ENCODE peak calls at places on chromosome 10, in five cellular contexts. One of them, this sample, is unnamed.

GRCh38 chr10:97795886-97796285 is 24.1 kb upstream of the SFRP5 start:
- DNase-seq in ovary: no peak
- DNase-seq in SK-N-SH: no peak
- DNase-seq in tibial nerve: no peak
- DNase-seq in H1: no peak
- DNase-seq in this sample: no peak

GRCh38 chr10:79492256-79492655 is 20.1 kb upstream of the EIF5AL1 start:
- DNase-seq in SK-N-SH: no peak
- DNase-seq in H1: peak; percentile 33
- DNase-seq in tibial nerve: no peak
- DNase-seq in ovary: no peak
- DNase-seq in this sample: no peak

GRCh38 chr10:55400075-55400474 is 599.0 kb upstream of the PCDH15 start:
- DNase-seq in tibial nerve: no peak
- DNase-seq in ovary: no peak
- DNase-seq in SK-N-SH: no peak
- DNase-seq in H1: no peak
- DNase-seq in this sample: no peak

GRCh38 chr10:116768786-116769185 is 26.4 kb upstream of the HSPA12A start:
- DNase-seq in SK-N-SH: no peak
- DNase-seq in ovary: no peak
- DNase-seq in H1: no peak
- DNase-seq in tibial nerve: no peak
- DNase-seq in this sample: no peak

GRCh38 chr10:88038268-88038667 is 174.8 kb downstream of the PTEN start:
- DNase-seq in SK-N-SH: no peak
- DNase-seq in tibial nerve: no peak
- DNase-seq in ovary: no peak
- DNase-seq in H1: no peak
- DNase-seq in this sample: no peak

GRCh38 chr10:24382979-24383663 is 174.2 kb downstream of the KIAA1217 start:
- DNase-seq in ovary: no peak
- DNase-seq in H1: no peak
- DNase-seq in SK-N-SH: no peak
- DNase-seq in tibial nerve: no peak
- DNase-seq in this sample: no peak

GRCh38 chr10:128579280-128579679 is 453.1 kb upstream of the MKI67 start:
- DNase-seq in ovary: no peak
- DNase-seq in SK-N-SH: no peak
- DNase-seq in H1: no peak
- DNase-seq in tibial nerve: no peak
- DNase-seq in this sample: no peak

GRCh38 chr10:3780766-3781457 is 4.1 kb downstream of the KLF6 start:
- DNase-seq in tibial nerve: no peak
- DNase-seq in ovary: no peak
- DNase-seq in SK-N-SH: no peak
- DNase-seq in H1: no peak
- DNase-seq in this sample: no peak

GRCh38 chr10:124025638-124026336 is 67.6 kb downstream of the CHST15 start:
- DNase-seq in SK-N-SH: peak; percentile 53
- DNase-seq in tibial nerve: no peak
- DNase-seq in H1: no peak
- DNase-seq in ovary: no peak
- DNase-seq in this sample: no peak

GRCh38 chr10:103823706-103824272 is 31.6 kb downstream of the SH3PXD2A start:
- DNase-seq in ovary: no peak
- DNase-seq in SK-N-SH: no peak
- DNase-seq in H1: no peak
- DNase-seq in tibial nerve: no peak
- DNase-seq in this sample: no peak

GRCh38 chr10:101612872-101613271 is 24.8 kb downstream of the DPCD start:
- DNase-seq in tibial nerve: no peak
- DNase-seq in ovary: peak; percentile 29
- DNase-seq in SK-N-SH: no peak
- DNase-seq in H1: no peak
- DNase-seq in this sample: no peak

GRCh38 chr10:119715628-119716505 is 10.0 kb upstream of the INPP5F start:
- DNase-seq in H1: no peak
- DNase-seq in tibial nerve: no peak
- DNase-seq in ovary: no peak
- DNase-seq in SK-N-SH: peak; percentile 26
- DNase-seq in this sample: no peak

GRCh38 chr10:103493362-103493871 is at the start of gene NEURL1:
- DNase-seq in H1: peak; percentile 73
- DNase-seq in tibial nerve: no peak
- DNase-seq in ovary: peak; percentile 67
- DNase-seq in SK-N-SH: peak; percentile 85
- DNase-seq in this sample: no peak

GRCh38 chr10:62390497-62391176 is 16.5 kb downstream of the ZNF365 start:
- DNase-seq in H1: no peak
- DNase-seq in tibial nerve: no peak
- DNase-seq in SK-N-SH: no peak
- DNase-seq in ovary: no peak
- DNase-seq in this sample: no peak

GRCh38 chr10:70575874-70576802 is 26.4 kb downstream of the PRF1 start:
- DNase-seq in tibial nerve: peak; percentile 30
- DNase-seq in SK-N-SH: peak; percentile 78
- DNase-seq in ovary: no peak
- DNase-seq in H1: no peak
- DNase-seq in this sample: no peak

GRCh38 chr10:88218362-88218761 is 354.9 kb downstream of the PTEN start:
- DNase-seq in H1: no peak
- DNase-seq in tibial nerve: no peak
- DNase-seq in ovary: no peak
- DNase-seq in SK-N-SH: no peak
- DNase-seq in this sample: no peak

GRCh38 chr10:119267384-119267783 is 60.0 kb downstream of the GRK5 start:
- DNase-seq in ovary: no peak
- DNase-seq in tibial nerve: no peak
- DNase-seq in H1: no peak
- DNase-seq in SK-N-SH: no peak
- DNase-seq in this sample: no peak

GRCh38 chr10:44980309-44981171 is 1.9 kb upstream of the DEPP1 start:
- DNase-seq in tibial nerve: no peak
- DNase-seq in SK-N-SH: no peak
- DNase-seq in ovary: peak; percentile 40
- DNase-seq in H1: no peak
- DNase-seq in this sample: no peak

GRCh38 chr10:128572696-128573095 is 446.5 kb upstream of the MKI67 start:
- DNase-seq in H1: no peak
- DNase-seq in tibial nerve: no peak
- DNase-seq in ovary: no peak
- DNase-seq in SK-N-SH: no peak
- DNase-seq in this sample: peak; percentile 92

GRCh38 chr10:87845624-87846377 is 17.5 kb downstream of the KLLN start:
- DNase-seq in SK-N-SH: no peak
- DNase-seq in tibial nerve: no peak
- DNase-seq in ovary: no peak
- DNase-seq in H1: no peak
- DNase-seq in this sample: no peak

GRCh38 chr10:29067161-29067560 is 221.7 kb upstream of the LYZL1 start:
- DNase-seq in H1: no peak
- DNase-seq in ovary: no peak
- DNase-seq in tibial nerve: no peak
- DNase-seq in SK-N-SH: no peak
- DNase-seq in this sample: no peak

GRCh38 chr10:122473116-122473515 is 11.8 kb downstream of the HTRA1 start:
- DNase-seq in tibial nerve: no peak
- DNase-seq in SK-N-SH: no peak
- DNase-seq in H1: no peak
- DNase-seq in ovary: no peak
- DNase-seq in this sample: no peak

GRCh38 chr10:24444337-24444736 is 235.4 kb downstream of the KIAA1217 start:
- DNase-seq in H1: no peak
- DNase-seq in ovary: no peak
- DNase-seq in tibial nerve: no peak
- DNase-seq in SK-N-SH: no peak
- DNase-seq in this sample: no peak

GRCh38 chr10:8361510-8361844 is 307.0 kb downstream of the GATA3 start:
- DNase-seq in tibial nerve: no peak
- DNase-seq in H1: no peak
- DNase-seq in ovary: no peak
- DNase-seq in SK-N-SH: no peak
- DNase-seq in this sample: no peak

GRCh38 chr10:70380350-70381135 is 1.9 kb downstream of the LRRC20 start:
- DNase-seq in H1: no peak
- DNase-seq in ovary: no peak
- DNase-seq in SK-N-SH: no peak
- DNase-seq in tibial nerve: no peak
- DNase-seq in this sample: no peak

GRCh38 chr10:63429280-63429679 is 36.5 kb downstream of the JMJD1C start:
- DNase-seq in SK-N-SH: no peak
- DNase-seq in tibial nerve: no peak
- DNase-seq in ovary: no peak
- DNase-seq in H1: no peak
- DNase-seq in this sample: no peak

GRCh38 chr10:76401006-76401405 is 969.6 kb downstream of the LRMDA start:
- DNase-seq in ovary: no peak
- DNase-seq in SK-N-SH: no peak
- DNase-seq in H1: no peak
- DNase-seq in tibial nerve: no peak
- DNase-seq in this sample: no peak

GRCh38 chr10:5482016-5482415 is 17.4 kb downstream of the CALML5 start:
- DNase-seq in H1: no peak
- DNase-seq in SK-N-SH: no peak
- DNase-seq in ovary: no peak
- DNase-seq in tibial nerve: no peak
- DNase-seq in this sample: no peak

GRCh38 chr10:68501691-68502090 is 25.6 kb downstream of the SLC25A16 start:
- DNase-seq in SK-N-SH: no peak
- DNase-seq in tibial nerve: no peak
- DNase-seq in ovary: no peak
- DNase-seq in H1: no peak
- DNase-seq in this sample: no peak

GRCh38 chr10:102322914-102323313 is 72.6 kb upstream of the NFKB2 start:
- DNase-seq in SK-N-SH: no peak
- DNase-seq in tibial nerve: no peak
- DNase-seq in ovary: no peak
- DNase-seq in H1: no peak
- DNase-seq in this sample: no peak

GRCh38 chr10:20975236-20975635 is 78.1 kb upstream of the NEBL start:
- DNase-seq in SK-N-SH: no peak
- DNase-seq in H1: no peak
- DNase-seq in ovary: no peak
- DNase-seq in tibial nerve: no peak
- DNase-seq in this sample: no peak

DNA sequence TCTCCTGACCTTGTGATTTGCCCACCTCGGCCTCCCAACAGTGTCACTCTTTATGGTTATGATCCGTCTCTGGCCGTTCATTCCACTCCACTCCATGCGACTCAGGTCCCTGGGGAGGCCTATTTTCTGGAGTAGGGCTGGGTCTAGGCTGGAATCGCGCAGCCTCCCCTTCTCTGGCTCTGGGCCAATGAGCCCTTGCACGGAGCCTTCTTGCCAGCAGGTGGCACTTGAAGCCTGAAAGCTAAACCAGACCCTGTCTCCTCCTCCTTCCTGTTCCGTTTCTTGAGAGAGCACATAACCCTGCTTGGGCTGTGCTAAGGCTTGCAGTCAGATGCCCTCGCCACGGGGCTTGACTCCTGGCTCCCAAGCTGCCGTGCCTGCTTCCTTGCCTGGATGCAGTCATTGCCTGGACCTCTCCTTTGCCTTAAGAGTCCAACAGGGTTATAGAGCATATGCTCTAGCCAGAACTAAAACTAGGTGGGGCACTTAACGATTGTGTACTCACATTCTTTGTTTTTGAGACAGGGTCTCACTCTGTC is 9.6 kb upstream of the DNAJB12 start:
- DNase-seq in ovary: peak; percentile 91
- DNase-seq in H1: peak; percentile 91
- DNase-seq in tibial nerve: peak; percentile 93
- DNase-seq in SK-N-SH: peak; percentile 83
- DNase-seq in this sample: peak; percentile 95
- H3K4me3 ChIP-seq in ovary: no peak overlapping the region
- H3K4me3 ChIP-seq in H1: no peak overlapping the region
- H3K4me3 ChIP-seq in tibial nerve: no peak overlapping the region
- H3K4me3 ChIP-seq in SK-N-SH: peak overlapping the region; percentile 34
- H3K4me3 ChIP-seq in this sample: peak overlapping the region; percentile 23

DNA sequence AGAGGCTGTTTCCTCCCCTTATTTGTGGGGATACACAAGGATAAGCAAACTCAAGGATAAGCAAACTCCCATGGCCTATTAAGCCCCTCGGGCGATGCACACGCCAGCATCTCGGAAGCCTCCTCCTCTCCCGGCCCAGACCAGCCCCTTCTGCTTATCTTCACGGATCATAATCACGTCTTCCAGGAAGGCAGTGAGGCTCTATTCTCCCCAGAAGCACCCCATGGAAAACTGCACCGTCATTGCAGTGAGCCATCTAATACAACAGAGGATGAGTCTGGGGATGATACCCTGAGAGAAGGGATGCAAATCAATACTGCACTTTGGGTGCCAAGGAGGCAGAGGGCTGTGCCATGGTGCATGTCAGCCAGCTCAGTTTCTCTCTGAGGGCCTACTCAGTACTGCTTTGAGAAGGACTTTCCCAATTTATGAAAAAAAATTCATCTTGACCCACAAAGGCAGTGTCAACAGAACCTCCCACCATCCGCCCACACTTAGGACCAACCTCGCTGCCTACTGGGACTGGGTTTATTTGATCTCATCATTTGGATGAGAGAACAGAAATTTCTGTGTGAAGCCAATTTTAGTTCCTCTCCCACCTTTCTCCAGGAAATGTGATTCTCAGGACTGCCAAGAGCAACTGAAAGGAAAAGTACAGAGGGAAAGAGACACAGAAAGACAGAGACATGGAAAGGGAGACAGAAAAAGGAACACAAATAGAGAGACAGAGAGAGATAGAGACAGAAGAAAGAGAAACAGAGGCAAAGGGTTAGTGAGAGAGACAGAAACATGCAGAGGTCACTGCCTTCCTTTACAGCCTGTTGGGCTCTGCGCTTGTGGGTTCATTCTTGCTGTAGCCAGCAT is 22.0 kb downstream of the TMEM273 start:
- DNase-seq in H1: no peak
- DNase-seq in ovary: no peak
- DNase-seq in tibial nerve: no peak
- DNase-seq in SK-N-SH: no peak
- DNase-seq in this sample: no peak
- TF ChIP-seq EP300 in H1: no peak
- TF ChIP-seq EP300 in ovary: no peak
- TF ChIP-seq EP300 in tibial nerve: no peak
- TF ChIP-seq EP300 in SK-N-SH: no peak
- TF ChIP-seq EP300 in this sample: no peak

GRCh38 chr10:10680496-10680895 is 337.2 kb upstream of the CELF2 start:
- DNase-seq in ovary: no peak
- DNase-seq in H1: no peak
- DNase-seq in SK-N-SH: no peak
- DNase-seq in tibial nerve: no peak
- DNase-seq in this sample: no peak
- TF ChIP-seq CTCF in ovary: no peak
- TF ChIP-seq CTCF in H1: no peak
- TF ChIP-seq CTCF in SK-N-SH: no peak
- TF ChIP-seq CTCF in tibial nerve: no peak
- TF ChIP-seq CTCF in this sample: no peak

DNA sequence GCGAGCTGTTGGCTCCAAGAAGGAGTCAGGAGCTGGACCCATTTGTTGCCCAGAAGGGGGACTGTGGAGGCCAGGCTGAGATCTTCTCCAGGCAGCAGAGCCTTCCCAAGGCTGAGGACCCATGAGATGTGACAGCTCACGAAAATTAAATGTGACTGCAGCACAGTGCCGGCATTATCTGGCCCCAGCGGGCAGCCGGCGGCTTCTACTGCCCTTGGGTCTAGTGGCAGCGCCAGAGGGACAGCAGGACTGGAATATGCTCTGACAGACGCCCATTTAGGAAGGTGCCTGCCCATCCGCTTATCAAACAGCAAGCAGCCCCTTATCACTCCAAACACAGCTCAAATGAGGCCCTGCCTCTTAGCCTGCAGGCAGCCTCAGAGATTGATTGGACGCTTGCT is 122.9 kb upstream of the LYZL2 start:
- DNase-seq in tibial nerve: no peak
- DNase-seq in H1: no peak
- DNase-seq in ovary: no peak
- DNase-seq in SK-N-SH: peak; percentile 63
- DNase-seq in this sample: no peak
- H3K4me3 ChIP-seq in tibial nerve: no peak overlapping the region
- H3K4me3 ChIP-seq in H1: no peak overlapping the region
- H3K4me3 ChIP-seq in ovary: no peak overlapping the region
- H3K4me3 ChIP-seq in SK-N-SH: no peak overlapping the region
- H3K4me3 ChIP-seq in this sample: no peak overlapping the region

This sample was measured in esophagus muscularis mucosa.